ENCODE peak calls at places on chromosomes 13 and 19, in four cellular contexts. V, Z, X and E are unnamed samples.

GRCh38 chr19:17703823-17704463 is 15.3 kb upstream of the MAP1S start:
- DNase-seq in V (no peak), Z (peak), X (peak), E (no peak)

GRCh38 chr13:98348476-98348875 is 171.4 kb upstream of the RNF113B start:
- DNase-seq in V (no peak), Z (no peak), X (no peak), E (no peak)

GRCh38 chr13:101382701-101383100 is 33.6 kb downstream of the NALCN start:
- DNase-seq in V (no peak), Z (no peak), X (no peak), E (no peak)

GRCh38 chr19:2711175-2711936 is 8.9 kb upstream of the GNG7 start:
- DNase-seq in V (no peak), Z (no peak), X (peak), E (no peak)

GRCh38 chr13:39810091-39810877 is 154.8 kb downstream of the COG6 start:
- DNase-seq in V (no peak), Z (no peak), X (no peak), E (no peak)

GRCh38 chr19:10808937-10809655 is 26.9 kb downstream of the TMED1 start:
- DNase-seq in V (no peak), Z (no peak), X (no peak), E (peak)

GRCh38 chr13:65472336-65472735 is 1757.8 kb downstream of the PCDH9 start:
- DNase-seq in V (no peak), Z (no peak), X (no peak), E (no peak)

GRCh38 chr19:3950871-3951861 is 18.3 kb downstream of the NMRK2 start:
- DNase-seq in V (no peak), Z (no peak), X (no peak), E (no peak)

GRCh38 chr13:44759222-44759721 is 183.1 kb upstream of the TSC22D1 start:
- DNase-seq in V (no peak), Z (no peak), X (no peak), E (peak)

GRCh38 chr13:94710081-94710809 is 2.1 kb downstream of the SOX21 start:
- DNase-seq in V (no peak), Z (no peak), X (peak), E (no peak)

GRCh38 chr13:41541142-41541938 is 84.0 kb downstream of the RGCC start:
- DNase-seq in V (no peak), Z (no peak), X (no peak), E (no peak)

GRCh38 chr13:38223093-38223492 is 126.6 kb upstream of the UFM1 start:
- DNase-seq in V (no peak), Z (no peak), X (no peak), E (no peak)

GRCh38 chr13:40355126-40355719 is 311.2 kb downstream of the FOXO1 start:
- DNase-seq in V (no peak), Z (no peak), X (no peak), E (no peak)

GRCh38 chr13:101490400-101491015 is 38.0 kb downstream of the ITGBL1 start:
- DNase-seq in V (no peak), Z (no peak), X (no peak), E (no peak)

GRCh38 chr13:29465741-29466293 is 129.7 kb downstream of the SLC7A1 start:
- DNase-seq in V (no peak), Z (no peak), X (no peak), E (no peak)

GRCh38 chr19:46191972-46192371 is 37.6 kb upstream of the IGFL1 start:
- DNase-seq in V (no peak), Z (no peak), X (no peak), E (no peak)

GRCh38 chr13:35917942-35918645 is 213.1 kb downstream of the DCLK1 start:
- DNase-seq in V (no peak), Z (no peak), X (no peak), E (no peak)

GRCh38 chr13:34164585-34164984 is 346.6 kb downstream of the RFC3 start:
- DNase-seq in V (no peak), Z (no peak), X (no peak), E (no peak)

GRCh38 chr13:46053162-46054012 is 841 bp upstream of the ZC3H13 start:
- DNase-seq in V (no peak), Z (no peak), X (no peak), E (no peak)

GRCh38 chr19:51566489-51567100 is 4.5 kb upstream of the ZNF175 start:
- DNase-seq in V (no peak), Z (no peak), X (no peak), E (no peak)

GRCh38 chr13:80048802-80049201 is 292.1 kb downstream of the SPRY2 start:
- DNase-seq in V (peak), Z (peak), X (peak), E (peak)

GRCh38 chr13:80052286-80052685 is 288.6 kb downstream of the SPRY2 start:
- DNase-seq in V (no peak), Z (no peak), X (no peak), E (no peak)

GRCh38 chr13:80047406-80047805 is 293.5 kb downstream of the SPRY2 start:
- DNase-seq in V (no peak), Z (no peak), X (no peak), E (no peak)

GRCh38 chr13:80050252-80050651 is 290.7 kb downstream of the SPRY2 start:
- DNase-seq in V (no peak), Z (no peak), X (no peak), E (no peak)

GRCh38 chr13:80048030-80048429 is 292.9 kb downstream of the SPRY2 start:
- DNase-seq in V (no peak), Z (no peak), X (no peak), E (no peak)
- H3K27ac ChIP-seq in V (peak), Z (no peak), X (no peak), E (no peak)

GRCh38 chr13:20702945-20703784 is at the start of gene IL17D:
- DNase-seq in V (no peak), Z (peak), X (no peak), E (no peak)

GRCh38 chr13:20702530-20702929 is 969 bp upstream of the IL17D start:
- DNase-seq in V (no peak), Z (no peak), X (no peak), E (no peak)

GRCh38 chr13:20706661-20707060 is 3.2 kb downstream of the IL17D start:
- DNase-seq in V (no peak), Z (no peak), X (no peak), E (no peak)

GRCh38 chr13:20704459-20705069 is 1.1 kb downstream of the IL17D start:
- DNase-seq in V (no peak), Z (no peak), X (no peak), E (no peak)

GRCh38 chr13:20703785-20704458 is 423 bp downstream of the IL17D start:
- DNase-seq in V (no peak), Z (peak), X (peak), E (peak)
- H3K27ac ChIP-seq in V (no peak), Z (no peak), X (no peak), E (no peak)

DNA sequence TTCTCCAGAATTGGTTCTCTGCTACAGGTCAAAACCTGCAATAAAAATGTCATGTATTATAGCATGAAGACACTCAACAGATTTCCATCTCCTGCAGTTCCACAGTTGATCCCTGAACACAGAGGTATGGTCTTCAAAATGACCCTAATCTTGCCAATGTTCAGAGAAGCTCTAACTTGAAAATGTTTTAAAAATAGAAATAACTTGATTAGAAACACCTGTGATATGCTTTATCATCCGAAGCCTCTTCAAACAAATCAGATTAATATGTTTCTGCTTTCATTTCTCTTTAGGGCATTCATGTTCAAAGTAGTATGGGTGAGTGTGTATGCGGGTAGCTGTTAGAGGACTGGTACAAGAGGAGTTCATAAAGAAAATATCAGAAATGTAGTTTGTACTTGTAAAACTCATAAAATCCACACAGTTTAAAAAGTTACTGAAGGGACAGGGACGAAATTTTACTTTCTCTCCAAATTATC is 60.4 kb downstream of the KCNRG start:
- DNase-seq in V (no peak), Z (no peak), X (no peak), E (no peak)
- H3K27ac ChIP-seq in V (peak), Z (no peak), X (no peak), E (no peak)

DNA sequence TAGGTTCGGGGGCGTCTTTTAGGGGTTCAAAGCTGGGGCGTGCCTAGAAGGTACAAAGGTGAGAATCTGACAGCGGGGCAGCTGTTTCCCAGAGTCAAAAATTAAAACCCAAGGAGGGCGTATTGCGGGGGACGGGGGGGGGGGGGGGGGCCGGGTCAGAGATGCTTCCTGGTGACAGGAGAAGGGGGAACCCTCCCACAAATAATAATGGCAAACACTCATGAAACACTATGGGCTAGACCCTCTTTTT is 651 bp downstream of the PAK4 start:
- DNase-seq in V (no peak), Z (no peak), X (no peak), E (no peak)
- H3K27ac ChIP-seq in V (no peak), Z (peak), X (no peak), E (peak)

GRCh38 chr13:111090169-111090568 is 24.9 kb upstream of the ARHGEF7 start:
- DNase-seq in V (no peak), Z (no peak), X (no peak), E (no peak)
- H3K27ac ChIP-seq in V (no peak), Z (no peak), X (no peak), E (no peak)

GRCh38 chr19:534088-534487 is 2.5 kb downstream of the CDC34 start:
- DNase-seq in V (no peak), Z (no peak), X (no peak), E (no peak)
- H3K27ac ChIP-seq in V (peak), Z (peak), X (no peak), E (no peak)

GRCh38 chr19:48739400-48739825 is 997 bp downstream of the RASIP1 start:
- DNase-seq in V (no peak), Z (no peak), X (no peak), E (no peak)

GRCh38 chr19:48739835-48740704 is at the start of gene RASIP1:
- DNase-seq in V (no peak), Z (no peak), X (no peak), E (no peak)

GRCh38 chr19:48738557-48739399 is 1.6 kb downstream of the RASIP1 start:
- DNase-seq in V (peak), Z (peak), X (peak), E (peak)

GRCh38 chr19:48735031-48735615 is 5.3 kb downstream of the RASIP1 start:
- DNase-seq in V (no peak), Z (no peak), X (peak), E (no peak)

DNA sequence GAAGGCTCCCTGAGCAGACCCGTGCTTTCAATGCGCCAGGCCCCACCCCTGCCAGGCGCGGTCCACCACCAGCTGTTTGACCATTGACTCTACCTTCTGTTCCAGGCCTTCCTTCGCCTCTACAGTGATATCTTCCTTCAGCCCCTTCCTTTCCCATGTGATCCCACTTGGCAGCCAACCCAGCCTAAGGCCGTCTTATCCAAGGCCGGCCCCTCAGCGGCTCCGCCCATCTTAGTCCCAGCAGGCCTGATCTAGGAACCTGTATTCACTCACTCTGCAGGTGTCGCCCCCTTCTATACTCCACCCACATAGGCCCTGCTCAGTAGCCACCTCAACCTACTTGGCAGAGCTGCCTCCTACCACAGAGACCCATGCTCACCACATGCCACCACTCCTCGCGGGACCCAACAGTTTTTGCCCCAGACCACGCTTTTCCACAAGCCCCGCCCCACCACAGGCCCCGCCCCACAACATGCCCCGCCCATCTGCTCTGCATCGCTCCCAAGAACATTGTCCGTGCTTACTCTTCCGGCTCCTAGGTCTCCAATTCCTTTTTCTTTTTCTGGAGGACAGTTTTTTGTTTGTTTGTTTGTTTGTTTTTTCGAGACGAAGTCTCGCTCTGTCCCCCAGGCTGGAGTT is 2.9 kb downstream of the RASIP1 start:
- DNase-seq in V (no peak), Z (no peak), X (peak), E (no peak)
- H3K27ac ChIP-seq in V (no peak), Z (peak), X (no peak), E (no peak)

GRCh38 chr13:110352735-110353134 is 45.7 kb downstream of the COL4A2 start:
- DNase-seq in V (no peak), Z (no peak), X (peak), E (no peak)
- H3K27ac ChIP-seq in V (peak), Z (no peak), X (no peak), E (no peak)

DNA sequence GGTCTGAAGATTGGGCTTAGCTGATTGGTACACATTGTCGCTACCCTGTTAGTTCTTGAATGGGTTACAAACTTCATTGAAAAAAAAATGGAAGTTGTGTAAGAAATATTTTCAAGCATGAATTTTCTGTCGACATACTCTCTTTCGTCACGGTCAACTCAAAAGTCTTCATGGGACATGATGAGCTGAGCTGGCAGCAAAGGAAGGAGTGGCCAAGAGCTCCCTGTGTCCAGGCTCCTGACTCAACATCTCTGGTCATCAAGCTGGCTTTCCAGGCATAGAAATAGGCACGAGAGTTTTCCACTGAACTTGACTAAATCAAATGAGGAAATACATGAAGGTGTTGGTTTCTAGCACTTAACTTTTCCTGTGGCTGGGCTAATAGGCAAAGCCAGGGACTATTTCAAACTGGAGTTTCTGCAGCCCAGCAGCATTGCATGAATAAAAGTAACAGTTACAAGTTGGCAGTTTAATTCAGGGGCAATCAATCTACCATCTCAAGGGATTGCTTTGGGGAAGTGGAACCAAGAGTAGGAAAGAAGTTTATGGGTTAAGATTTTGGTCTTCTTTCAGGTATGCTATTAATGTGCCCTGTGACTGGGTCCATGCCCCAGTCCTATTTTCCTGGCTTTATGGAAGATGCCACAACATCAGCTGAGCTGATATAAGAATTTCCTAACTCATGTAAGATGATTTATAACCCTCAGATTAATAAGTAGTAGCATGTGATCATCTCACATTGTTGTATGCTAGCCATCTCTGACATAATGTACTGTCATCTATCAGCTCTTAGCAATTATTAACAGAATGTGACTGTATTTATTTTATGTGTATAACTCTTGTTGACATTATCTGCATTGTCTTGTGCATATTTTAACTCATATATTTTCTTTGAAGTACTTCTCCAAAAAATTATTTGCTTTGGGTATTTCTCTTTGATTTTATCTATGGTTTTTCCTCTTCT is 385.8 kb downstream of the DLEU7 start:
- DNase-seq in V (no peak), Z (no peak), X (no peak), E (no peak)
- H3K27ac ChIP-seq in V (no peak), Z (no peak), X (no peak), E (no peak)

GRCh38 chr13:113864303-113864890 is 521 bp upstream of the GAS6 start:
- DNase-seq in V (no peak), Z (no peak), X (no peak), E (no peak)
- H3K27ac ChIP-seq in V (peak), Z (no peak), X (no peak), E (peak)